ENCODE peak calls at places on chromosome 4, in ten cellular contexts. H is cardiac fibroblast, W is GM12865, R is K562, P is dorsolateral prefrontal cortex, B is IMR-90, Q is thoracic aorta, Z is heart right ventricle, Y is lower lobe of right lung, N is mucosa of descending colon. D is an unnamed sample.
A peak's percentile ranks its signal among the peaks of the same experiment; 100 is the strongest.

GRCh38 chr4:46389301-46389761 is 597 bp downstream of the GABRA2 start:
- DNase-seq in H (peak; percentile 12), W (no peak), R (no peak), P (no peak), B (no peak), Q (no peak), Z (no peak), Y (no peak), N (peak; percentile 72), D (no peak)

GRCh38 chr4:112655270-112655669 is 18.3 kb downstream of the LARP7 start:
- DNase-seq in H (no peak), W (no peak), R (no peak), P (no peak), B (no peak), Q (no peak), Z (no peak), Y (no peak), N (no peak), D (no peak)

GRCh38 chr4:152776352-152776751 is 3.2 kb downstream of the TIGD4 start:
- DNase-seq in H (peak; percentile 31), W (no peak), R (no peak), P (no peak), B (peak; percentile 18), Q (no peak), Z (no peak), Y (no peak), N (no peak), D (peak; percentile 5)

GRCh38 chr4:158895797-158896442 is 127.1 kb downstream of the FNIP2 start:
- DNase-seq in H (peak; percentile 49), W (no peak), R (no peak), P (peak; percentile 14), B (peak; percentile 46), Q (no peak), Z (no peak), Y (no peak), N (peak; percentile 26), D (no peak)

GRCh38 chr4:3475041-3475712 is 12.1 kb downstream of the DOK7 start:
- DNase-seq in H (no peak), W (no peak), R (no peak), P (no peak), B (no peak), Q (no peak), Z (no peak), Y (peak; percentile 42), N (peak; percentile 25), D (no peak)

GRCh38 chr4:159103406-159104131 is 690 bp downstream of the RAPGEF2 start:
- DNase-seq in H (peak; percentile 42), W (peak; percentile 54), R (peak; percentile 65), P (peak; percentile 32), B (peak; percentile 23), Q (peak; percentile 5), Z (peak; percentile 70), Y (peak; percentile 74), N (peak; percentile 75), D (peak; percentile 33)

GRCh38 chr4:39032218-39033085 is at the start of gene TMEM156:
- DNase-seq in H (peak; percentile 52), W (peak; percentile 92), R (peak; percentile 69), P (no peak), B (peak; percentile 80), Q (no peak), Z (no peak), Y (no peak), N (no peak), D (peak; percentile 14)

GRCh38 chr4:156870166-156870565 is 101.4 kb downstream of the PDGFC start:
- DNase-seq in H (peak; percentile 29), W (no peak), R (no peak), P (no peak), B (peak; percentile 21), Q (no peak), Z (no peak), Y (no peak), N (no peak), D (peak; percentile 53)

GRCh38 chr4:145643295-145643694 is 24.1 kb downstream of the MMAA start:
- DNase-seq in H (no peak), W (no peak), R (no peak), P (no peak), B (no peak), Q (no peak), Z (no peak), Y (no peak), N (no peak), D (no peak)

GRCh38 chr4:61714387-61714890 is 514.3 kb downstream of the ADGRL3 start:
- DNase-seq in H (no peak), W (no peak), R (no peak), P (no peak), B (no peak), Q (no peak), Z (no peak), Y (no peak), N (no peak), D (no peak)

GRCh38 chr4:25900901-25901500 is 13.0 kb upstream of the SMIM20 start:
- DNase-seq in H (no peak), W (no peak), R (no peak), P (peak; percentile 72), B (no peak), Q (no peak), Z (no peak), Y (no peak), N (no peak), D (no peak)

GRCh38 chr4:12729384-12729783 is 754.8 kb downstream of the RAB28 start:
- DNase-seq in H (peak; percentile 43), W (peak; percentile 18), R (peak; percentile 6), P (no peak), B (peak; percentile 15), Q (no peak), Z (no peak), Y (no peak), N (no peak), D (peak; percentile 45)

GRCh38 chr4:186936496-186937375 is 213.1 kb upstream of the FAT1 start:
- DNase-seq in H (peak; percentile 75), W (no peak), R (no peak), P (no peak), B (peak; percentile 88), Q (no peak), Z (no peak), Y (no peak), N (no peak), D (peak; percentile 24)

GRCh38 chr4:173152104-173152503 is 16.5 kb upstream of the GALNT7 start:
- DNase-seq in H (no peak), W (no peak), R (no peak), P (peak; percentile 79), B (no peak), Q (no peak), Z (no peak), Y (no peak), N (no peak), D (no peak)

GRCh38 chr4:38856524-38857337 is at the start of gene TLR6:
- DNase-seq in H (peak; percentile 66), W (peak; percentile 91), R (peak; percentile 89), P (peak; percentile 18), B (peak; percentile 68), Q (no peak), Z (peak; percentile 53), Y (no peak), N (no peak), D (peak; percentile 64)

GRCh38 chr4:67762091-67762490 is 7.9 kb upstream of the GNRHR start:
- DNase-seq in H (peak; percentile 70), W (peak; percentile 69), R (no peak), P (no peak), B (peak; percentile 59), Q (no peak), Z (no peak), Y (no peak), N (no peak), D (peak; percentile 64)
- H3K4me3 ChIP-seq in H (no peak overlapping the region), W (no peak overlapping the region), R (no peak overlapping the region), P (no peak overlapping the region), B (no peak overlapping the region), Q (no peak overlapping the region), Z (no peak overlapping the region), Y (no peak overlapping the region), N (no peak overlapping the region), D (no peak overlapping the region)

GRCh38 chr4:55411621-55412020 is 15.9 kb downstream of the TMEM165 start:
- DNase-seq in H (no peak), W (no peak), R (no peak), P (no peak), B (peak; percentile 37), Q (no peak), Z (no peak), Y (no peak), N (no peak), D (no peak)
- TF ChIP-seq CTCF in H (no peak), W (no peak), R (no peak), P (no peak), B (no peak), Q (no peak), Z (no peak), Y (no peak), N (no peak), D (no peak)

GRCh38 chr4:24006269-24006668 is 116.4 kb upstream of the PPARGC1A start:
- DNase-seq in H (no peak), W (no peak), R (no peak), P (no peak), B (no peak), Q (no peak), Z (no peak), Y (no peak), N (no peak), D (no peak)

GRCh38 chr4:24013666-24014422 is 124.0 kb upstream of the PPARGC1A start:
- DNase-seq in H (no peak), W (no peak), R (no peak), P (no peak), B (no peak), Q (no peak), Z (no peak), Y (no peak), N (no peak), D (no peak)

GRCh38 chr4:24010994-24011393 is 121.1 kb upstream of the PPARGC1A start:
- DNase-seq in H (no peak), W (no peak), R (no peak), P (no peak), B (no peak), Q (no peak), Z (no peak), Y (no peak), N (no peak), D (no peak)

GRCh38 chr4:24007740-24008348 is 118.0 kb upstream of the PPARGC1A start:
- DNase-seq in H (no peak), W (no peak), R (no peak), P (no peak), B (no peak), Q (no peak), Z (no peak), Y (no peak), N (no peak), D (no peak)

GRCh38 chr4:24010573-24010972 is 120.7 kb upstream of the PPARGC1A start:
- DNase-seq in H (no peak), W (no peak), R (no peak), P (no peak), B (no peak), Q (no peak), Z (no peak), Y (no peak), N (no peak), D (no peak)
- H3K4me3 ChIP-seq in H (no peak overlapping the region), W (no peak overlapping the region), R (no peak overlapping the region), P (no peak overlapping the region), B (no peak overlapping the region), Q (no peak overlapping the region), Z (no peak overlapping the region), Y (no peak overlapping the region), N (no peak overlapping the region), D (no peak overlapping the region)

DNA sequence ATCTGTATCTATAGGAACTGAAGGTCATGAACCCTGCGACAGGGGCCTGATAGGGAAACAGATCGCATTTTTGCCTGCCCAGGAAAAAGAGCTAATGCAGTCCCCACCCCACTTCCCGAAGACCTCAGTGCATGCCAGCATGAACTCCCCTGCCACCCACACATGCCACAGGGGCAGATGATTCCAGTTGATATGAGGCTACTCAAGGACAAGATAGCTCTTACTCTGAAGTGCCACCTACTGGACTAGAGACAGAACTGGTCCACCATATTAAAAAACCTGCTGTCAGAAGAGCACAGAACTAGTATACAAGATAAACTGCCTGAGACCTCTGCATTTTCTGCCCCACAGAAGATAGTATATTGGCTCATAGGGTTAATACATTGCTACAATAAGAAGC is 68.0 kb downstream of the YIPF7 start:
- DNase-seq in H (no peak), W (peak; percentile 24), R (peak; percentile 0), P (no peak), B (no peak), Q (no peak), Z (no peak), Y (no peak), N (no peak), D (no peak)
- TF ChIP-seq CTCF in H (peak; percentile 18), W (peak; percentile 46), R (no peak), P (no peak), B (no peak), Q (no peak), Z (no peak), Y (no peak), N (no peak), D (peak; percentile 11)

D was measured in fibroblast of the aortic adventitia.